ENCODE peak calls at places on chromosomes 7 and 10, in four cellular contexts. One of them, this sample, is unnamed.

GRCh38 chr10:131025333-131025732 is 286.2 kb downstream of the TCERG1L start:
- DNase-seq in stimulated activated CD4-positive, alpha-beta T cell treated with anti-CD3 and anti-CD28 coated beads, TNF-alpha, amount 100 ng/mL, for 1 hour: no peak
- DNase-seq in head of caudate nucleus: no peak
- DNase-seq in EL: no peak
- DNase-seq in this sample: no peak

GRCh38 chr10:72243822-72244437 is 27.9 kb upstream of the ASCC1 start:
- DNase-seq in stimulated activated CD4-positive, alpha-beta T cell treated with anti-CD3 and anti-CD28 coated beads, TNF-alpha, amount 100 ng/mL, for 1 hour: no peak
- DNase-seq in head of caudate nucleus: no peak
- DNase-seq in EL: peak
- DNase-seq in this sample: no peak

GRCh38 chr7:139715194-139715815 is 62.5 kb downstream of the HIPK2 start:
- DNase-seq in stimulated activated CD4-positive, alpha-beta T cell treated with anti-CD3 and anti-CD28 coated beads, TNF-alpha, amount 100 ng/mL, for 1 hour: no peak
- DNase-seq in head of caudate nucleus: no peak
- DNase-seq in EL: no peak
- DNase-seq in this sample: no peak

GRCh38 chr7:151802469-151802846 is 74.5 kb downstream of the PRKAG2 start:
- DNase-seq in stimulated activated CD4-positive, alpha-beta T cell treated with anti-CD3 and anti-CD28 coated beads, TNF-alpha, amount 100 ng/mL, for 1 hour: no peak
- DNase-seq in head of caudate nucleus: no peak
- DNase-seq in EL: no peak
- DNase-seq in this sample: no peak

GRCh38 chr7:36154255-36155212 is 1.5 kb downstream of the EEPD1 start:
- DNase-seq in stimulated activated CD4-positive, alpha-beta T cell treated with anti-CD3 and anti-CD28 coated beads, TNF-alpha, amount 100 ng/mL, for 1 hour: no peak
- DNase-seq in head of caudate nucleus: no peak
- DNase-seq in EL: no peak
- DNase-seq in this sample: no peak

GRCh38 chr10:131859341-131860020 is 41.3 kb upstream of the PPP2R2D start:
- DNase-seq in stimulated activated CD4-positive, alpha-beta T cell treated with anti-CD3 and anti-CD28 coated beads, TNF-alpha, amount 100 ng/mL, for 1 hour: no peak
- DNase-seq in head of caudate nucleus: no peak
- DNase-seq in EL: no peak
- DNase-seq in this sample: no peak

GRCh38 chr10:92761576-92761975 is 71.8 kb downstream of the HHEX start:
- DNase-seq in stimulated activated CD4-positive, alpha-beta T cell treated with anti-CD3 and anti-CD28 coated beads, TNF-alpha, amount 100 ng/mL, for 1 hour: no peak
- DNase-seq in head of caudate nucleus: no peak
- DNase-seq in EL: peak
- DNase-seq in this sample: no peak

GRCh38 chr7:28573059-28573553 is 160.8 kb downstream of the CREB5 start:
- DNase-seq in stimulated activated CD4-positive, alpha-beta T cell treated with anti-CD3 and anti-CD28 coated beads, TNF-alpha, amount 100 ng/mL, for 1 hour: no peak
- DNase-seq in head of caudate nucleus: no peak
- DNase-seq in EL: peak
- DNase-seq in this sample: no peak

GRCh38 chr10:62153191-62153590 is 115.5 kb downstream of the RTKN2 start:
- DNase-seq in stimulated activated CD4-positive, alpha-beta T cell treated with anti-CD3 and anti-CD28 coated beads, TNF-alpha, amount 100 ng/mL, for 1 hour: no peak
- DNase-seq in head of caudate nucleus: no peak
- DNase-seq in EL: peak
- DNase-seq in this sample: no peak

GRCh38 chr10:74705361-74705980 is 120.9 kb upstream of the KAT6B start:
- DNase-seq in stimulated activated CD4-positive, alpha-beta T cell treated with anti-CD3 and anti-CD28 coated beads, TNF-alpha, amount 100 ng/mL, for 1 hour: no peak
- DNase-seq in head of caudate nucleus: no peak
- DNase-seq in EL: no peak
- DNase-seq in this sample: no peak

GRCh38 chr7:112788778-112789343 is 1.3 kb downstream of the TMEM168 start:
- DNase-seq in stimulated activated CD4-positive, alpha-beta T cell treated with anti-CD3 and anti-CD28 coated beads, TNF-alpha, amount 100 ng/mL, for 1 hour: no peak
- DNase-seq in head of caudate nucleus: no peak
- DNase-seq in EL: no peak
- DNase-seq in this sample: no peak

GRCh38 chr10:114856544-114857287 is 35.1 kb downstream of the FHIP2A start:
- DNase-seq in stimulated activated CD4-positive, alpha-beta T cell treated with anti-CD3 and anti-CD28 coated beads, TNF-alpha, amount 100 ng/mL, for 1 hour: no peak
- DNase-seq in head of caudate nucleus: no peak
- DNase-seq in EL: peak
- DNase-seq in this sample: no peak

GRCh38 chr10:101136708-101137121 is 5.6 kb downstream of the TLX1 start:
- DNase-seq in stimulated activated CD4-positive, alpha-beta T cell treated with anti-CD3 and anti-CD28 coated beads, TNF-alpha, amount 100 ng/mL, for 1 hour: no peak
- DNase-seq in head of caudate nucleus: no peak
- DNase-seq in EL: no peak
- DNase-seq in this sample: no peak

GRCh38 chr10:111129348-111129747 is 52.5 kb downstream of the ADRA2A start:
- DNase-seq in stimulated activated CD4-positive, alpha-beta T cell treated with anti-CD3 and anti-CD28 coated beads, TNF-alpha, amount 100 ng/mL, for 1 hour: no peak
- DNase-seq in head of caudate nucleus: no peak
- DNase-seq in EL: no peak
- DNase-seq in this sample: no peak

GRCh38 chr10:4384254-4384653 is 441.8 kb upstream of the AKR1E2 start:
- DNase-seq in stimulated activated CD4-positive, alpha-beta T cell treated with anti-CD3 and anti-CD28 coated beads, TNF-alpha, amount 100 ng/mL, for 1 hour: no peak
- DNase-seq in head of caudate nucleus: no peak
- DNase-seq in EL: no peak
- DNase-seq in this sample: no peak

GRCh38 chr10:5656737-5657579 is 9.4 kb downstream of the ASB13 start:
- DNase-seq in stimulated activated CD4-positive, alpha-beta T cell treated with anti-CD3 and anti-CD28 coated beads, TNF-alpha, amount 100 ng/mL, for 1 hour: no peak
- DNase-seq in head of caudate nucleus: no peak
- DNase-seq in EL: no peak
- DNase-seq in this sample: no peak

GRCh38 chr7:33880787-33881186 is 24.6 kb upstream of the BMPER start:
- DNase-seq in stimulated activated CD4-positive, alpha-beta T cell treated with anti-CD3 and anti-CD28 coated beads, TNF-alpha, amount 100 ng/mL, for 1 hour: no peak
- DNase-seq in head of caudate nucleus: no peak
- DNase-seq in EL: peak
- DNase-seq in this sample: no peak

GRCh38 chr10:119080521-119081259 is at the start of gene EIF3A:
- DNase-seq in stimulated activated CD4-positive, alpha-beta T cell treated with anti-CD3 and anti-CD28 coated beads, TNF-alpha, amount 100 ng/mL, for 1 hour: peak
- DNase-seq in head of caudate nucleus: peak
- DNase-seq in EL: peak
- DNase-seq in this sample: peak

GRCh38 chr7:40329601-40330153 is 194.9 kb downstream of the SUGCT start:
- DNase-seq in stimulated activated CD4-positive, alpha-beta T cell treated with anti-CD3 and anti-CD28 coated beads, TNF-alpha, amount 100 ng/mL, for 1 hour: no peak
- DNase-seq in head of caudate nucleus: peak
- DNase-seq in EL: peak
- DNase-seq in this sample: no peak

GRCh38 chr7:100545636-100546128 is 6.7 kb downstream of the AGFG2 start:
- DNase-seq in stimulated activated CD4-positive, alpha-beta T cell treated with anti-CD3 and anti-CD28 coated beads, TNF-alpha, amount 100 ng/mL, for 1 hour: no peak
- DNase-seq in head of caudate nucleus: no peak
- DNase-seq in EL: peak
- DNase-seq in this sample: no peak

GRCh38 chr7:143391462-143392404 is 10.6 kb downstream of the ZYX start:
- DNase-seq in stimulated activated CD4-positive, alpha-beta T cell treated with anti-CD3 and anti-CD28 coated beads, TNF-alpha, amount 100 ng/mL, for 1 hour: no peak
- DNase-seq in head of caudate nucleus: no peak
- DNase-seq in EL: peak
- DNase-seq in this sample: no peak

GRCh38 chr7:21616796-21617436 is 74.1 kb downstream of the DNAH11 start:
- DNase-seq in stimulated activated CD4-positive, alpha-beta T cell treated with anti-CD3 and anti-CD28 coated beads, TNF-alpha, amount 100 ng/mL, for 1 hour: no peak
- DNase-seq in head of caudate nucleus: no peak
- DNase-seq in EL: peak
- DNase-seq in this sample: no peak

GRCh38 chr10:94240901-94241300 is 121.8 kb downstream of the NOC3L start:
- DNase-seq in stimulated activated CD4-positive, alpha-beta T cell treated with anti-CD3 and anti-CD28 coated beads, TNF-alpha, amount 100 ng/mL, for 1 hour: no peak
- DNase-seq in head of caudate nucleus: no peak
- DNase-seq in EL: no peak
- DNase-seq in this sample: no peak

GRCh38 chr10:7121154-7121797 is 289.6 kb downstream of the SFMBT2 start:
- DNase-seq in stimulated activated CD4-positive, alpha-beta T cell treated with anti-CD3 and anti-CD28 coated beads, TNF-alpha, amount 100 ng/mL, for 1 hour: peak
- DNase-seq in head of caudate nucleus: peak
- DNase-seq in EL: peak
- DNase-seq in this sample: peak

GRCh38 chr10:29590598-29591415 is 44.0 kb downstream of the SVIL start:
- DNase-seq in stimulated activated CD4-positive, alpha-beta T cell treated with anti-CD3 and anti-CD28 coated beads, TNF-alpha, amount 100 ng/mL, for 1 hour: no peak
- DNase-seq in head of caudate nucleus: no peak
- DNase-seq in EL: peak
- DNase-seq in this sample: no peak

GRCh38 chr10:83983578-83984255 is 155.6 kb upstream of the GHITM start:
- DNase-seq in stimulated activated CD4-positive, alpha-beta T cell treated with anti-CD3 and anti-CD28 coated beads, TNF-alpha, amount 100 ng/mL, for 1 hour: no peak
- DNase-seq in head of caudate nucleus: no peak
- DNase-seq in EL: peak
- DNase-seq in this sample: no peak

GRCh38 chr7:112874909-112875308 is 84.7 kb upstream of the TMEM168 start:
- DNase-seq in stimulated activated CD4-positive, alpha-beta T cell treated with anti-CD3 and anti-CD28 coated beads, TNF-alpha, amount 100 ng/mL, for 1 hour: no peak
- DNase-seq in head of caudate nucleus: no peak
- DNase-seq in EL: no peak
- DNase-seq in this sample: no peak

This sample was measured in central memory CD8-positive, alpha-beta T cell.